ENCODE peak calls at places on chromosomes 4 and X, in seven cellular contexts. A is NCI-H345; P is MV-4-11; U is iris pigment epithelial cell; D is activated CD8-positive, alpha-beta memory T cell treated with anti-CD3 and anti-CD28 coated beads for 1 hour; N is H4; E is G401. K is an unnamed sample.

GRCh38 chr4:56772134-56772533 is 49.4 kb downstream of the SPINK2 start:
- DNase-seq in A (no peak), P (no peak), U (peak), D (no peak), N (no peak), E (no peak), K (no peak)

GRCh38 chr4:75071241-75071778 is 138.4 kb downstream of the PARM1 start:
- DNase-seq in A (no peak), P (no peak), U (no peak), D (no peak), N (no peak), E (no peak), K (no peak)

GRCh38 chrX:138925330-138925729 is 213.8 kb upstream of the FGF13 start:
- DNase-seq in A (no peak), P (peak), U (peak), D (no peak), N (peak), E (no peak), K (peak)

GRCh38 chrX:43975747-43976146 is 2.6 kb upstream of the NDP start:
- DNase-seq in A (no peak), P (no peak), U (no peak), D (no peak), N (no peak), E (no peak), K (no peak)

GRCh38 chrX:104135677-104136076 is 21.1 kb downstream of the SLC25A53 start:
- DNase-seq in A (no peak), P (no peak), U (peak), D (no peak), N (no peak), E (no peak), K (no peak)

GRCh38 chr4:128483041-128483440 is 195.4 kb upstream of the PGRMC2 start:
- DNase-seq in A (no peak), P (no peak), U (no peak), D (no peak), N (no peak), E (no peak), K (no peak)

GRCh38 chr4:8008391-8008790 is 68.7 kb upstream of the AFAP1 start:
- DNase-seq in A (no peak), P (no peak), U (no peak), D (no peak), N (no peak), E (no peak), K (no peak)

GRCh38 chr4:86840858-86841257 is 8.3 kb downstream of the SLC10A6 start:
- DNase-seq in A (no peak), P (no peak), U (no peak), D (no peak), N (no peak), E (no peak), K (no peak)

GRCh38 chr4:95596676-95597075 is 47.9 kb upstream of the UNC5C start:
- DNase-seq in A (no peak), P (peak), U (no peak), D (no peak), N (no peak), E (no peak), K (no peak)

GRCh38 chrX:32877592-32877991 is 333.8 kb downstream of the DMD start:
- DNase-seq in A (peak), P (no peak), U (peak), D (no peak), N (peak), E (no peak), K (no peak)